ENCODE peak calls at places on chromosomes 16 and 17, in six cellular contexts. E, O, Z, W, G and V are unnamed samples.

GRCh38 chr17:15422392-15422957 is 44.9 kb downstream of the CDRT4 start:
- ATAC-seq in E (no peak), O (no peak), Z (no peak), W (no peak), G (no peak), V (no peak)

GRCh38 chr17:66673668-66674276 is 161.1 kb upstream of the CACNG5 start:
- ATAC-seq in E (peak; percentile 77), O (peak; percentile 58), Z (peak; percentile 83), W (peak; percentile 65), G (peak; percentile 72), V (peak; percentile 64)

GRCh38 chr16:2121853-2122252 is 13.8 kb downstream of the PKD1 start:
- ATAC-seq in E (peak; percentile 28), O (no peak), Z (peak; percentile 12), W (peak; percentile 9), G (no peak), V (no peak)

GRCh38 chr16:57284952-57285263 is 436 bp upstream of the PLLP start:
- ATAC-seq in E (no peak), O (no peak), Z (no peak), W (peak; percentile 78), G (no peak), V (no peak)

GRCh38 chr17:3879591-3880417 is 13.0 kb downstream of the CAMKK1 start:
- ATAC-seq in E (peak; percentile 10), O (peak; percentile 18), Z (peak; percentile 69), W (no peak), G (no peak), V (no peak)

GRCh38 chr16:80656731-80657150 is 115.9 kb downstream of the DYNLRB2 start:
- ATAC-seq in E (no peak), O (no peak), Z (no peak), W (no peak), G (peak; percentile 82), V (no peak)

GRCh38 chr16:68790130-68790761 is 53.1 kb upstream of the TANGO6 start:
- ATAC-seq in E (peak; percentile 81), O (peak; percentile 67), Z (peak; percentile 70), W (no peak), G (no peak), V (no peak)

GRCh38 chr17:77140878-77141767 is at the start of gene SEC14L1:
- ATAC-seq in E (peak; percentile 66), O (no peak), Z (peak; percentile 59), W (peak; percentile 70), G (peak; percentile 53), V (no peak)

GRCh38 chr17:66837883-66838665 is 3.2 kb downstream of the CACNG5 start:
- ATAC-seq in E (no peak), O (no peak), Z (no peak), W (no peak), G (no peak), V (no peak)

GRCh38 chr16:1826691-1827573 is at the start of the genes FAHD1 and HAGH:
- ATAC-seq in E (peak; percentile 94), O (peak; percentile 98), Z (peak; percentile 77), W (peak; percentile 96), G (peak; percentile 96), V (peak; percentile 96)

GRCh38 chr17:74452841-74453661 is 13.4 kb upstream of the CD300A start:
- ATAC-seq in E (no peak), O (no peak), Z (peak; percentile 25), W (no peak), G (no peak), V (no peak)

GRCh38 chr17:10631701-10632100 is 25.4 kb downstream of the MYH3 start:
- ATAC-seq in E (no peak), O (no peak), Z (no peak), W (no peak), G (no peak), V (no peak)

GRCh38 chr17:10626378-10626777 is 30.7 kb downstream of the MYH3 start:
- ATAC-seq in E (no peak), O (no peak), Z (no peak), W (no peak), G (no peak), V (no peak)

GRCh38 chr17:10631048-10631700 is 25.9 kb downstream of the MYH3 start:
- ATAC-seq in E (peak; percentile 91), O (no peak), Z (peak; percentile 69), W (peak; percentile 78), G (peak; percentile 29), V (no peak)

GRCh38 chr17:10629706-10630105 is 27.4 kb downstream of the MYH3 start:
- ATAC-seq in E (no peak), O (no peak), Z (no peak), W (no peak), G (no peak), V (no peak)

DNA sequence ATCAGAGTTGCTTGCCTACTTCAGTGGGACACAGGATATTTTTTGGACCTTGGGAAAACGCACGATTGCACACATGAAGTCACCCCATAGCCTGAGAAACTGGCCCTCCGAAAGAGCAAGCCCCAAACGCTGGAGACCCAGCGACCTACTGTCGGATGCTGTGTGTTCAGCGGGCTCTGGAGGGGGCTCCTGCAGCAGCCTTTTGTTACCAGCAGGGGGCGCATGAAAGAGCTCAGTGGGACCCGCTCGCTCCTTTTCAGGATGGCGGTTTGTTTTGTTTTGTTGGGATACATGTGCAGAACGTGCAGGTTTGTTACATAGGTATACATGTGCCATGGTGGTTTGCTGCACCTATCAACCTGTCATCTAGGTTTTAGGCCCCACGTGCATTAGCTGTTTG is 28.4 kb downstream of the MYH3 start:
- ATAC-seq in E (peak; percentile 67), O (no peak), Z (peak; percentile 46), W (peak; percentile 81), G (no peak), V (no peak)
- TF ChIP-seq EP300 in E (no peak), O (no peak), Z (no peak), W (no peak), G (no peak), V (no peak)

GRCh38 chr17:73308017-73308823 is 3.6 kb downstream of the CDC42EP4 start:
- ATAC-seq in E (peak; percentile 1), O (no peak), Z (peak; percentile 24), W (peak; percentile 34), G (no peak), V (no peak)
- TF ChIP-seq EP300 in E (no peak), O (peak; percentile 74), Z (peak; percentile 32), W (peak; percentile 77), G (no peak), V (no peak)

GRCh38 chr17:63848834-63849689 is 6.6 kb upstream of the SMARCD2 start:
- ATAC-seq in E (peak; percentile 96), O (peak; percentile 98), Z (peak; percentile 77), W (peak; percentile 93), G (peak; percentile 98), V (peak; percentile 97)
- TF ChIP-seq EP300 in E (no peak), O (no peak), Z (no peak), W (no peak), G (no peak), V (no peak)

GRCh38 chr17:78391051-78391431 is 12.6 kb downstream of the PGS1 start:
- ATAC-seq in E (no peak), O (no peak), Z (no peak), W (no peak), G (no peak), V (no peak)

GRCh38 chr17:78390241-78391050 is 12.0 kb downstream of the PGS1 start:
- ATAC-seq in E (peak; percentile 80), O (peak; percentile 48), Z (peak; percentile 57), W (peak; percentile 54), G (no peak), V (peak; percentile 57)

GRCh38 chr17:78394209-78394608 is 15.8 kb downstream of the PGS1 start:
- ATAC-seq in E (no peak), O (no peak), Z (no peak), W (no peak), G (no peak), V (no peak)

GRCh38 chr17:78391843-78392242 is 13.4 kb downstream of the PGS1 start:
- ATAC-seq in E (peak; percentile 41), O (no peak), Z (no peak), W (no peak), G (no peak), V (no peak)

DNA sequence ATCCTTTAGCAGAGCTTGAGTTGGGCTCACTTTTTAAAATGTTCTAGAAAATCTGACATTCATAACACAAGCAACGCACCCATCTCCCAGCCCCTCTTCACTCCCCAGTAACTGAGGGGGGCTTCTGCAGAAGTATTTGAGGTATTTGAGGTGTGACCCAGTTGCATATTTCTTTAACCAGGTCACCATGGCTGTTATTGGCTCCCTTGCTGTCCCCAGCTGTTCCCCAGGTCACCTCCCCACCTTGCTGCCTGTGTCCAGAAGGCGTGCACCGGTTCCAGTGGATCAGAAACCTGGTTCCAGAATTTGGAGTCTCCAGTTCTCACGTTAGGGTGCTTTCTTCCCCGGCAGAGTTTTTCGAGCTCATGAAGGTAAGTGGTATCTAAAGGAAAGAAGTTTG is 13.8 kb downstream of the PGS1 start:
- ATAC-seq in E (no peak), O (no peak), Z (no peak), W (no peak), G (no peak), V (no peak)
- TF ChIP-seq EP300 in E (no peak), O (no peak), Z (no peak), W (no peak), G (no peak), V (no peak)

GRCh38 chr16:74568961-74569631 is 37.8 kb downstream of the GLG1 start:
- ATAC-seq in E (no peak), O (no peak), Z (no peak), W (no peak), G (no peak), V (no peak)
- TF ChIP-seq EP300 in E (no peak), O (no peak), Z (no peak), W (no peak), G (no peak), V (no peak)

DNA sequence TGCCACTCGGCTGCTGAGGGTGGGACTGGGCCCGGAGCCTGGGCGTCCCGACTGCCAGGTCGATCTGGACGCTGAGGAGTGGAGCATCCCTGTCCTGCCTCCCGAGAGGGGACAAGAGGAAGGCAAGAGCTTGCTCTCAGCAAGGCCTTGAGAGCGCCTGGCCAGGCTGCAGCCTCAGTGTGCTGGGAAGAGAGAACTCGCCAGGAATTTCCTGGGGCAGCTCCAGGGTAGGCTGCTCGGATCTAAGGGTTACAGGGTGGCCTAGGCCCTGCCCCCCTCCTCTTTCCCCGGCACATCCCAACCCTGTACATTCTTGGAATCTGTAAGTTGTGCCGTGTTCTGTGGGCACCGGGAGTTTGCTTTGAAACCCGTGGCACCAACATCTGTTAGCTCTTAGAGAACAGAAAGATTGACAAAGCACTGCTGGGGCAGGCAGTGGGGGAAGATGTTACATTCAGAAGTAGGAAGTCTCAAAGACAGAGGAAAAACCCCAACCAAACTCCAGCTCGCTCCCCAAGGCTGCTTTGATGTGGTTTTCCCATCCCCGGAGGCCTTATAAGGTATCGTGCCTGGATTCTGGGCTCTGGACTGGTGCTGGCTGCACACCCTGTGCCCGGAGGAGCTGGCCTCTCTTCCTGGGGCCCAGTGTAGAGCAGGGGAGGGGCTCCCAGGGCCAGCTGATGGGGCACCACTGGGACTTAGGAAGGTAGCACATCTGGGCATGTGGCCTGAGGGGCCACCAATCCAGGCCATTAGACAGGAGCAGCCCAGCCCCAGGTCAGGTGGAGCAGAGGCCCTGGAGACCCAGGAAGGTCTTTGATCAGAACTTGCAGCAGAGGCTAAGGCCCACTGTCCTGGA is 55.2 kb downstream of the NKD1 start:
- ATAC-seq in E (no peak), O (peak; percentile 31), Z (peak; percentile 11), W (no peak), G (peak; percentile 42), V (peak; percentile 91)
- TF ChIP-seq EP300 in E (no peak), O (no peak), Z (no peak), W (no peak), G (no peak), V (no peak)

GRCh38 chr16:88599092-88599733 is 29.0 kb downstream of the ZC3H18 start:
- ATAC-seq in E (no peak), O (peak; percentile 88), Z (no peak), W (no peak), G (no peak), V (peak; percentile 81)
- TF ChIP-seq EP300 in E (no peak), O (peak; percentile 94), Z (no peak), W (no peak), G (no peak), V (no peak)